ENCODE peak calls at places on chromosomes 13 and 19, in four cellular contexts. One of them, this sample, is unnamed.

GRCh38 chr19:15404780-15405211 is 14.0 kb downstream of the AKAP8L start:
- DNase-seq in EL: no peak
- DNase-seq in NCI-H2081: no peak
- DNase-seq in DMS153: no peak
- DNase-seq in this sample: no peak

GRCh38 chr13:48506092-48506701 is 26.7 kb downstream of the RCBTB2 start:
- DNase-seq in EL: no peak
- DNase-seq in NCI-H2081: no peak
- DNase-seq in DMS153: no peak
- DNase-seq in this sample: no peak

GRCh38 chr13:105920375-105920774 is 615.1 kb downstream of the EFNB2 start:
- DNase-seq in EL: peak
- DNase-seq in NCI-H2081: no peak
- DNase-seq in DMS153: no peak
- DNase-seq in this sample: peak

GRCh38 chr13:42883142-42883541 is 101.8 kb downstream of the FAM216B start:
- DNase-seq in EL: no peak
- DNase-seq in NCI-H2081: no peak
- DNase-seq in DMS153: no peak
- DNase-seq in this sample: peak

GRCh38 chr19:48391100-48392005 is at the start of gene KDELR1:
- DNase-seq in EL: peak
- DNase-seq in NCI-H2081: peak
- DNase-seq in DMS153: no peak
- DNase-seq in this sample: peak

GRCh38 chr13:44160549-44161278 is 212.9 kb upstream of the SERP2 start:
- DNase-seq in EL: no peak
- DNase-seq in NCI-H2081: no peak
- DNase-seq in DMS153: no peak
- DNase-seq in this sample: no peak

GRCh38 chr19:2273356-2274184 is 8.4 kb downstream of the PEAK3 start:
- DNase-seq in EL: peak
- DNase-seq in NCI-H2081: peak
- DNase-seq in DMS153: peak
- DNase-seq in this sample: peak

GRCh38 chr19:51018745-51019543 is 565 bp downstream of the KLK10 start:
- DNase-seq in EL: no peak
- DNase-seq in NCI-H2081: no peak
- DNase-seq in DMS153: no peak
- DNase-seq in this sample: no peak

GRCh38 chr13:112053744-112054615 is 13.0 kb upstream of the SOX1 start:
- DNase-seq in EL: no peak
- DNase-seq in NCI-H2081: no peak
- DNase-seq in DMS153: no peak
- DNase-seq in this sample: no peak

GRCh38 chr19:2454962-2455409 is 1.8 kb downstream of the LMNB2 start:
- DNase-seq in EL: no peak
- DNase-seq in NCI-H2081: no peak
- DNase-seq in DMS153: no peak
- DNase-seq in this sample: no peak

GRCh38 chr13:20456737-20457136 is 68.9 kb downstream of the CRYL1 start:
- DNase-seq in EL: no peak
- DNase-seq in NCI-H2081: no peak
- DNase-seq in DMS153: no peak
- DNase-seq in this sample: no peak

GRCh38 chr19:12767150-12767549 is 8.2 kb downstream of the HOOK2 start:
- DNase-seq in EL: no peak
- DNase-seq in NCI-H2081: no peak
- DNase-seq in DMS153: no peak
- DNase-seq in this sample: no peak

GRCh38 chr19:51020988-51021651 is 1.6 kb upstream of the KLK10 start:
- DNase-seq in EL: peak
- DNase-seq in NCI-H2081: peak
- DNase-seq in DMS153: peak
- DNase-seq in this sample: peak

GRCh38 chr19:48760514-48761221 is 5.3 kb downstream of the FGF21 start:
- DNase-seq in EL: no peak
- DNase-seq in NCI-H2081: no peak
- DNase-seq in DMS153: no peak
- DNase-seq in this sample: peak

GRCh38 chr13:20370815-20371421 is 138.8 kb upstream of the GJB6 start:
- DNase-seq in EL: no peak
- DNase-seq in NCI-H2081: no peak
- DNase-seq in DMS153: no peak
- DNase-seq in this sample: no peak

GRCh38 chr13:113421673-113422270 is 31.5 kb downstream of the ADPRHL1 start:
- DNase-seq in EL: no peak
- DNase-seq in NCI-H2081: no peak
- DNase-seq in DMS153: no peak
- DNase-seq in this sample: no peak